ENCODE peak calls at places on chromosomes 2 and 18, in eight cellular contexts. D, P, E, L, V, M, H and S are unnamed samples. For H3K4me1, the result is how much of the 10 kb centered on the place peaks cover.

GRCh38 chr2:46493241-46493970 is 14.0 kb downstream of the TMEM247 start:
- DNase-seq in D (no peak), P (no peak), E (no peak), L (no peak), V (no peak), M (peak), H (no peak), S (no peak)

GRCh38 chr2:119255760-119256573 is 32.3 kb downstream of the STEAP3 start:
- DNase-seq in D (no peak), P (no peak), E (no peak), L (no peak), V (no peak), M (peak), H (peak), S (no peak)

GRCh38 chr18:57088883-57089282 is 58.0 kb upstream of the BOD1L2 start:
- DNase-seq in D (no peak), P (no peak), E (no peak), L (no peak), V (no peak), M (no peak), H (no peak), S (no peak)

GRCh38 chr18:56235061-56235772 is 403.2 kb downstream of the TXNL1 start:
- DNase-seq in D (no peak), P (no peak), E (no peak), L (no peak), V (no peak), M (no peak), H (no peak), S (no peak)

GRCh38 chr2:84849271-84849952 is 31.5 kb downstream of the TRABD2A start:
- DNase-seq in D (no peak), P (no peak), E (no peak), L (no peak), V (peak), M (no peak), H (no peak), S (peak)

GRCh38 chr2:112893801-112894200 is 17.2 kb upstream of the IL37 start:
- DNase-seq in D (no peak), P (no peak), E (no peak), L (no peak), V (no peak), M (no peak), H (no peak), S (no peak)

GRCh38 chr2:9800975-9801723 is 42.1 kb upstream of the TAF1B start:
- DNase-seq in D (no peak), P (peak), E (peak), L (peak), V (no peak), M (no peak), H (no peak), S (peak)

GRCh38 chr2:107775791-107776190 is 50.9 kb upstream of the RGPD4 start:
- DNase-seq in D (no peak), P (no peak), E (no peak), L (no peak), V (no peak), M (no peak), H (no peak), S (no peak)

GRCh38 chr2:51624995-51625394 is 593.1 kb upstream of the NRXN1 start:
- DNase-seq in D (no peak), P (no peak), E (no peak), L (no peak), V (no peak), M (no peak), H (no peak), S (no peak)

GRCh38 chr2:32464441-32464840 is 107.6 kb downstream of the BIRC6 start:
- DNase-seq in D (no peak), P (no peak), E (no peak), L (no peak), V (no peak), M (no peak), H (no peak), S (no peak)

GRCh38 chr18:23049698-23050373 is 85.4 kb upstream of the CABLES1 start:
- DNase-seq in D (no peak), P (no peak), E (no peak), L (no peak), V (no peak), M (no peak), H (no peak), S (peak)

GRCh38 chr2:199471443-199472057 is 13.8 kb upstream of the SATB2 start:
- DNase-seq in D (no peak), P (peak), E (peak), L (peak), V (no peak), M (no peak), H (peak), S (no peak)

GRCh38 chr2:86439879-86440630 is 1.1 kb upstream of the KDM3A start:
- DNase-seq in D (no peak), P (no peak), E (no peak), L (no peak), V (no peak), M (no peak), H (no peak), S (no peak)

GRCh38 chr2:3827673-3828575 is 124.5 kb downstream of the DCDC2C start:
- DNase-seq in D (no peak), P (no peak), E (no peak), L (no peak), V (no peak), M (peak), H (peak), S (no peak)

GRCh38 chr2:232889876-232890401 is 19.9 kb downstream of the SNORC start:
- DNase-seq in D (peak), P (peak), E (peak), L (peak), V (no peak), M (no peak), H (no peak), S (no peak)

GRCh38 chr2:30252723-30253688 is 21.7 kb downstream of the LBH start:
- DNase-seq in D (peak), P (peak), E (no peak), L (no peak), V (peak), M (peak), H (no peak), S (no peak)

GRCh38 chr2:126802774-126803421 is 95.8 kb upstream of the TEX51 start:
- DNase-seq in D (no peak), P (no peak), E (no peak), L (no peak), V (no peak), M (no peak), H (no peak), S (no peak)

GRCh38 chr2:239049421-239050251 is 201.8 kb downstream of the TWIST2 start:
- DNase-seq in D (no peak), P (no peak), E (no peak), L (peak), V (no peak), M (no peak), H (no peak), S (no peak)

GRCh38 chr2:129504646-129505045 is 474.8 kb upstream of the RAB6C start:
- DNase-seq in D (no peak), P (no peak), E (no peak), L (no peak), V (no peak), M (no peak), H (no peak), S (no peak)

GRCh38 chr2:37993135-37993534 is 68.0 kb downstream of the RMDN2 start:
- DNase-seq in D (no peak), P (no peak), E (no peak), L (no peak), V (no peak), M (no peak), H (no peak), S (no peak)

GRCh38 chr2:160353166-160353565 is 140.4 kb downstream of the RBMS1 start:
- DNase-seq in D (no peak), P (no peak), E (no peak), L (no peak), V (no peak), M (no peak), H (no peak), S (peak)
- H3K4me1 ChIP-seq in D (under half), P (half or more), E (under half), L (under half), V (under half), M (half or more), H (under half), S (under half)

DNA sequence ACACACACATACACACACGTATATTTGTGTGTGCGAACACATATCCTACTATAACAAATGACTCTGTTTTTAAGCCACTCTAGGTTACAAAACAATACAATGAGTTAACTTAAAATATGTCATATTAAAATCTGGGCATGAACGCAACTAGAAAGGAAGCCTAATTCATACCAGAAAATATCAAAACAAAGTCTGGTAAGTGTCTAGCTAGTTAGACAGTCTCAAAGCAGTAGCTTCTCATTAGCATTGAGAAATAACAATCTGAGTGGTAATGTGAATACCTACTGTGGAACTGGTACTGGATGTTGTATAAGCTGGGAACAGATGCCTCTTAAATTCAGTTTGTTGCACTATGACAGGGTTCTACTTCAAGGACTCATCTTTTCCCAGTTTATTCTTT is 32.5 kb upstream of the WIPF1 start:
- DNase-seq in D (no peak), P (no peak), E (no peak), L (no peak), V (no peak), M (no peak), H (no peak), S (no peak)
- H3K4me1 ChIP-seq in D (under half), P (under half), E (under half), L (under half), V (half or more), M (under half), H (under half), S (half or more)

GRCh38 chr2:12318427-12319057 is 398.2 kb upstream of the TRIB2 start:
- DNase-seq in D (no peak), P (no peak), E (no peak), L (no peak), V (no peak), M (no peak), H (no peak), S (no peak)
- H3K4me1 ChIP-seq in D (under half), P (under half), E (under half), L (under half), V (under half), M (under half), H (under half), S (under half)

DNA sequence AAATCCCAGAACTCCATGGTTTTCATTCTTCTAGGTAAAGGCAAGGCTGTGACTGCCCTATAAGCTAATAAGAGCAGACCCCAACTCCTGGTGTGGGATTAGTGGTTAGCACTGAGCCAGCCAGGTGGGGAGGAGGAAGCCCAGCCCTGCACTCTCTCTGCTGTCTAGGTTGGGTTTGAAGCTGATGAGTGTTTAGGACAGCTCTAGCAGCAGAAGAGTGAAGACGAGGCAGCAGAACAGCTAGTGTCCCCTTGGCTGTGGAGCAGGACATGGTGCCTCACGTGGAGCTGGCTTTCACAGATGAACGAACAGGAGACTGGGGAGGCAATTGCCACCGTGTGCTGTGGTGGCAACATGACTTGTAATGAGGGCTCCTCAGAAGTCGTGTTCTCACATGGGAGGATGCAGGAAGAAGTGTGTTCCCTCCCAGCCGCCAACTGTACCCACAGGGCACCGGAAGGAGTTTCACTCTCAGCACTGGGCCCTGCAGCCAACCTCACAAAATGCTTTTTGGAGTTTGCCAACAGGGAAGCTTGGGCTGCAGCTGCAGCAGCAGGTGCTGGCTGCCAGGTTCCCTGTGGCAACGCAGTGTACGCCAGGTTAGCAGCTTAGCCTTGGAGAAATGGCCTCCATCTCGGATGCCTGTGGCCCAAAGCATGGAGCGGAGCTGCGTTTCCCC is 328.1 kb downstream of the SETBP1 start:
- DNase-seq in D (no peak), P (no peak), E (no peak), L (no peak), V (no peak), M (no peak), H (no peak), S (no peak)
- H3K4me1 ChIP-seq in D (under half), P (under half), E (under half), L (under half), V (under half), M (under half), H (under half), S (under half)

GRCh38 chr18:49490246-49490762 is 3.3 kb upstream of the C18orf32 start:
- DNase-seq in D (no peak), P (no peak), E (no peak), L (no peak), V (no peak), M (no peak), H (no peak), S (no peak)

GRCh38 chr18:49486617-49486958 is 446 bp downstream of the C18orf32 start:
- DNase-seq in D (no peak), P (no peak), E (no peak), L (no peak), V (no peak), M (no peak), H (no peak), S (no peak)

GRCh38 chr18:49491534-49491856 is 4.5 kb upstream of the C18orf32 start:
- DNase-seq in D (no peak), P (no peak), E (no peak), L (no peak), V (no peak), M (no peak), H (no peak), S (no peak)

GRCh38 chr18:49486959-49487710 is at the start of gene C18orf32:
- DNase-seq in D (peak), P (peak), E (peak), L (peak), V (peak), M (peak), H (peak), S (peak)

GRCh38 chr18:49487711-49488310 is 777 bp upstream of the C18orf32 start:
- DNase-seq in D (no peak), P (no peak), E (no peak), L (no peak), V (no peak), M (no peak), H (no peak), S (no peak)
- H3K4me1 ChIP-seq in D (under half), P (half or more), E (under half), L (under half), V (under half), M (under half), H (under half), S (half or more)

DNA sequence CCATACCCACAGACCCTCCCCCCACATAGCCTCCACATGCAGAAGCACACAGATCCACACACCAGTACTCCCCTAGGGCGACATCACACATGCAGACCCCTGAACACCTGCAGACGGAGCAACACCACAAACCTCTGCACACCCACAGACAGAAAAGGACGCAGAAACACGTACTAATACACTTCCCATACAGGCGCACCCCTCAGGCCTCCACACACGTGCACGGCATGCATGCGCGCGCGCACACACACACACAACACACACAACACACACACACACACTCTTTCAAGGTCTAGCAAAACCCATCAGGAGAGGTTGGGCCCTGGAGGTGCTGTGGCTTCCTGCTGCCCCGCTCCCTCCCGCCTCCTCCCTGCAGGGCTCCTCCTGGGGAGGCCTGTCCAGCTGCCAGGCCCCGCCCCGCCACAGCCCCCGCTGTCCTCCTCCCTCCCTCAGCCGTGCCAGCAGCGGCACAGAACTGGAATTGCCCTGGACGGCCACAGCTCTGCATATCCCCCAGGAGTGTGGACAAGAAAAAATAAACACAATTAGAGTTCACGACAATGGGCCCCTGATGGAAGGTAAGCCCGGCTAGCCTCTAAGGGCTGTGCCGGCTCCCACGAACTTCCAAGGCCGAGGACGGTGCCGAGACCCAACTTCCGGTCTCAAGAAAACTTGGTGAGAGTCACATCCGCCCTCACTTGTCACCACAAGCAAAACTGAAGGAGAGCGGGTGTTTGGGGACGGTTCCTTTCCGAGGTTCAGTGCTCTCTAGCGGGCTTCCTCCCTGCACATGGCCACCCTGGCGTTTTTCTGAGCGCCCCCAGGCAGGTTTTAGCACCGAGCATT is 6.8 kb downstream of the ZFP36L2 start:
- DNase-seq in D (peak), P (peak), E (peak), L (peak), V (peak), M (peak), H (peak), S (peak)
- H3K4me1 ChIP-seq in D (half or more), P (half or more), E (under half), L (under half), V (under half), M (half or more), H (half or more), S (half or more)

DNA sequence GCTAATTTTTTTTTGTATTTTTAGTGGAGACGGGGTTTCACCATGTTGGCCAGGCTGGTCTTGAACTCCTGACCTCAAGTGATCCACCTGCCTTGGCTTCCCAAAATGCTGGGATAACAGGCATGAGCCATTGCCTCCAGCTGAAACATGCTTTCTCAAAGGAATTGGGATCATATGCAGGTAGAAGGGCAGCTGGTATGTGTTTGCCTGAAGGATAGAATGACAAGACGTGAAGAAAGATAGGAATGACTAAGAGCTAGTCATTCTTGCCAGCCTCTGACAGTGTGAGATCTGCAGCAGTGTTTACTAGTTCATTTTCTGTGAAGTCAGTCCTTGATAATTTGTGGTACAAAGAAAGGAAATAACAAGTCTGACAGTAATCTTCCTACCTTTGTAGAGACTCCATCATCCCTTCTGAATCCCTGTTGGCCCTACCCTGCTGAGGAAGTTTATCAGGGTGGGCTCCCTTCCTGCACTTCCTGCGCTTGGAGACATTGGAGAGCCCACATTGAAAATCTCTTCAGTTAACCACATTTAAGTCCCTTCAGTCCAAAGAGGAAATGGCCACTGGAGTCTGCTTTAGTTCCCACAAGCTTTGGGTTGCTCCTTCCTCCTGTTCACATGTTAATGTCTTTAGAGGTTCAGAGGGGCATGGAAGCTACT is 14.7 kb downstream of the CFLAR start:
- DNase-seq in D (no peak), P (no peak), E (no peak), L (no peak), V (no peak), M (no peak), H (no peak), S (peak)
- H3K4me1 ChIP-seq in D (half or more), P (half or more), E (under half), L (under half), V (half or more), M (half or more), H (under half), S (half or more)

GRCh38 chr2:67994716-67995115 is 68.1 kb downstream of the C1D start:
- DNase-seq in D (no peak), P (no peak), E (no peak), L (no peak), V (no peak), M (no peak), H (no peak), S (no peak)

GRCh38 chr2:67999332-67999731 is 63.5 kb downstream of the C1D start:
- DNase-seq in D (no peak), P (no peak), E (no peak), L (no peak), V (no peak), M (no peak), H (no peak), S (no peak)

GRCh38 chr2:67996772-67997527 is 65.9 kb downstream of the C1D start:
- DNase-seq in D (no peak), P (no peak), E (no peak), L (no peak), V (no peak), M (no peak), H (no peak), S (no peak)

GRCh38 chr2:67997528-67998267 is 65.1 kb downstream of the C1D start:
- DNase-seq in D (no peak), P (no peak), E (no peak), L (no peak), V (no peak), M (no peak), H (no peak), S (no peak)

GRCh38 chr2:68000170-68000825 is 62.5 kb downstream of the C1D start:
- DNase-seq in D (no peak), P (no peak), E (no peak), L (no peak), V (no peak), M (no peak), H (no peak), S (no peak)
- H3K4me1 ChIP-seq in D (under half), P (under half), E (under half), L (under half), V (under half), M (under half), H (under half), S (under half)

GRCh38 chr2:101830555-101830954 is 133.0 kb downstream of the MAP4K4 start:
- DNase-seq in D (no peak), P (no peak), E (no peak), L (no peak), V (no peak), M (no peak), H (no peak), S (no peak)

GRCh38 chr2:101828267-101829017 is 130.9 kb downstream of the MAP4K4 start:
- DNase-seq in D (no peak), P (no peak), E (no peak), L (no peak), V (no peak), M (no peak), H (no peak), S (peak)

GRCh38 chr2:101830146-101830545 is 132.6 kb downstream of the MAP4K4 start:
- DNase-seq in D (no peak), P (no peak), E (no peak), L (no peak), V (no peak), M (no peak), H (no peak), S (no peak)

GRCh38 chr2:101829018-101829396 is 131.5 kb downstream of the MAP4K4 start:
- DNase-seq in D (no peak), P (no peak), E (no peak), L (no peak), V (no peak), M (no peak), H (no peak), S (no peak)

DNA sequence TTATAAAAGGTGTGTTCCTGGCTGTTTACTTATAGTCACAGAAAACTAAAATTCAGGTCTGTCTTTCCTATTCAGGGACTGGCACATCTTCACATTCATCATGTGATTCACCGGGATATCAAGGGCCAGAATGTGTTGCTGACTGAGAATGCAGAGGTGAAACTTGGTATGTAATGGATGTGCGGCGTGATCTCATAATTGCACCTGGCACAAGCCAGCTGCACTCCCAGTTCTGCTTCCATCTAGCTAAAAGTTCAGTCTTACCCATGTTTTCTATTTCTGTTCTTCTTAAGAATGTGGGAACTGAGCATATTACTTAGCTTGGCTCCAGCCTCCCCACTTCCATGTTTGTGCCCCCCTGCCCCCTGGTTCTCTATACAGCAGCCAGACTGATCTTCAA is 131.9 kb downstream of the MAP4K4 start:
- DNase-seq in D (no peak), P (no peak), E (no peak), L (no peak), V (no peak), M (no peak), H (no peak), S (no peak)
- H3K4me1 ChIP-seq in D (under half), P (half or more), E (under half), L (under half), V (half or more), M (under half), H (under half), S (half or more)